ENCODE peak calls at places on chromosomes 11 and 22, in five cellular contexts. S is astrocyte of the cerebellum, Y is fibroblast of lung, H is kidney epithelial cell, M is chondrocyte. F is an unnamed sample.

GRCh38 chr11:29328961-29329441 is 687.8 kb downstream of the KCNA4 start:
- DNase-seq in S (peak), Y (peak), H (no peak), M (no peak), F (peak)

GRCh38 chr11:47997063-47998053 is 17.0 kb downstream of the PTPRJ start:
- DNase-seq in S (no peak), Y (no peak), H (no peak), M (no peak), F (no peak)

GRCh38 chr11:63919267-63920125 is 2.5 kb upstream of the RCOR2 start:
- DNase-seq in S (no peak), Y (no peak), H (no peak), M (no peak), F (no peak)

GRCh38 chr22:29461263-29461662 is 18.8 kb upstream of the NEFH start:
- DNase-seq in S (no peak), Y (no peak), H (no peak), M (peak), F (no peak)

GRCh38 chr11:99822846-99823565 is 802.3 kb downstream of the CNTN5 start:
- DNase-seq in S (no peak), Y (peak), H (no peak), M (no peak), F (no peak)

GRCh38 chr11:58003036-58003435 is 20.6 kb upstream of the OR9Q1 start:
- DNase-seq in S (no peak), Y (no peak), H (no peak), M (no peak), F (no peak)

GRCh38 chr11:71139516-71140205 is 112.7 kb downstream of the SHANK2 start:
- DNase-seq in S (no peak), Y (peak), H (no peak), M (no peak), F (no peak)

GRCh38 chr11:20406484-20406883 is 19.0 kb downstream of the PRMT3 start:
- DNase-seq in S (no peak), Y (no peak), H (no peak), M (no peak), F (no peak)

GRCh38 chr11:69089258-69089657 is 40.5 kb downstream of the TPCN2 start:
- DNase-seq in S (peak), Y (peak), H (no peak), M (no peak), F (no peak)

GRCh38 chr22:44211946-44212930 is 31.5 kb downstream of the PARVG start:
- DNase-seq in S (no peak), Y (no peak), H (no peak), M (no peak), F (no peak)

GRCh38 chr11:18958221-18958910 is 19.2 kb upstream of the MRGPRX1 start:
- DNase-seq in S (no peak), Y (no peak), H (no peak), M (no peak), F (no peak)

GRCh38 chr22:48705159-48705916 is 1122.3 kb downstream of the BRD1 start:
- DNase-seq in S (no peak), Y (no peak), H (no peak), M (peak), F (peak)

GRCh38 chr11:28461338-28461737 is 353.1 kb downstream of the METTL15 start:
- DNase-seq in S (no peak), Y (peak), H (no peak), M (no peak), F (no peak)

GRCh38 chr22:43878079-43878795 is 13.6 kb downstream of the PNPLA5 start:
- DNase-seq in S (no peak), Y (no peak), H (no peak), M (peak), F (no peak)

GRCh38 chr11:73262851-73263495 is 9.2 kb upstream of the P2RY6 start:
- DNase-seq in S (no peak), Y (peak), H (no peak), M (no peak), F (no peak)

GRCh38 chr11:128859563-128860441 is 7.3 kb downstream of the KCNJ1 start:
- DNase-seq in S (no peak), Y (peak), H (no peak), M (no peak), F (no peak)

GRCh38 chr11:120612363-120613263 is 101.1 kb downstream of the GRIK4 start:
- DNase-seq in S (no peak), Y (peak), H (peak), M (no peak), F (no peak)

GRCh38 chr22:48898524-48899377 is 928.9 kb downstream of the BRD1 start:
- DNase-seq in S (no peak), Y (no peak), H (no peak), M (peak), F (peak)

GRCh38 chr22:27962268-27963191 is 43.5 kb upstream of the PITPNB start:
- DNase-seq in S (peak), Y (no peak), H (no peak), M (no peak), F (no peak)

GRCh38 chr11:112439614-112440013 is 179.0 kb upstream of the PLET1 start:
- DNase-seq in S (no peak), Y (no peak), H (no peak), M (no peak), F (no peak)

GRCh38 chr11:112437096-112437495 is 176.4 kb upstream of the PLET1 start:
- DNase-seq in S (no peak), Y (no peak), H (no peak), M (no peak), F (no peak)

GRCh38 chr11:112440518-112440917 is 179.9 kb upstream of the PLET1 start:
- DNase-seq in S (no peak), Y (no peak), H (no peak), M (no peak), F (no peak)
- TF ChIP-seq CTCF in S (no peak), Y (no peak), H (no peak), M (no peak), F (no peak)

DNA sequence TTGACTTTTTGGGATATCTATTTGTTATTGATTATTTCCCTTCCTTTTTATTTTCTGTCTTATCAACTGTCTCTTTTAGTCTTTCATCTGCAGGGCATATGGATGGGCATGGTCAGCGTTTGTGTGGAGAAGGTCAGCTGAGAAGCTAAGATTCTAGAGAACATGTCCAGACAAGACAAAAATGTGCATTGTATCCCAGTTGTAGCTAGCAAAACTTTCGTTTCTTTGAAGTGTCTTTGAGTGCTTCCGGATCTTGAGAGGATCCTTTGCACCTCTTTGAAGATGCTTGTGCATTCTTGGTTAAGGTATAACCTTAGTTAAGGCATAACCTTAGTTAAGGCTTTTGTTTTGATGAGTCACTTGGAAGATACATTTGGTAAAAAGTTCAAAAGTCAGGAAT is 329.9 kb upstream of the LRRC4C start:
- DNase-seq in S (no peak), Y (no peak), H (no peak), M (no peak), F (no peak)
- TF ChIP-seq CTCF in S (no peak), Y (no peak), H (no peak), M (no peak), F (no peak)

GRCh38 chr11:90288207-90288821 is 65.5 kb upstream of the CHORDC1 start:
- DNase-seq in S (peak), Y (peak), H (no peak), M (no peak), F (no peak)
- TF ChIP-seq CTCF in S (peak), Y (peak), H (peak), M (peak), F (peak)

DNA sequence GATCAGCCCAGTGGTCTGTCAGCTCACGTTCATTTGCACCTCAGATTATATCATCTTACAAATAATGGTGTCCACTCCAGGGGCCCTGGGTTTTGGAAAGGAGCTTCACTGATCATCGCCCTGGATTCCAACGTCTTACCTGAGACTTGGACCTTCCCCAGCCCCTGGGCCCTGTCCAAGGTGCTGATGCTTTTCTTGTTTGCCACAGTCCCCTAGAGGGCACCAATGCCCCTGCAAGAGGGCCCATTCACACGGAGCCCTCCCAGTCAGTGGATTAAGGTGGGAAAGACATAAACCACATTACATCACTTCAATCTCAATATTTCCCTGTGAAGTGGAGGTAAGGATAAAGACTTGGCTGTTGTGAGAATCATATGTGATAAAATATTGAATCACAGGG is 167.2 kb downstream of the BUD13 start:
- DNase-seq in S (no peak), Y (peak), H (peak), M (no peak), F (no peak)
- TF ChIP-seq CTCF in S (peak), Y (no peak), H (peak), M (peak), F (peak)

DNA sequence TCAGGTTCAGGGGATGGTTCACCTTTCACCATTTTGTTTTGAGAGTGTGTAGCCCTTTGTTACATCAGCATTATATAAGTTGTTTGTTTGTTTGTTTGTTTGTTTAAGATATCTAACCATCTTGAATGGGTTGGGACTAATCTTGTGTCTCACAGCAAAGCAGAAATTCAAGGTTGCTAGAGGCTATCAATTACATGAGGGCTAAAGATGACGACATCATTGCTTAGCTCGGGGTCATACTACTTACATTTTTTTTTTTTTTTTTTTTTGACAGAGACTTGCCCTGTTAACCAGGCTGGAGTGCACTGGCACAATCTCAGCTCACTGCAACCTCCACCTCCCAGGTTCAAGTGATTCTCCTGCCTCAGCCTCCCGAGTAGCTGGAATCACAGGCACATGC is 87.1 kb upstream of the XKR3 start:
- DNase-seq in S (no peak), Y (no peak), H (no peak), M (no peak), F (no peak)
- TF ChIP-seq CTCF in S (no peak), Y (no peak), H (no peak), M (no peak), F (no peak)

GRCh38 chr11:134019500-134019899 is 49.4 kb upstream of the JAM3 start:
- DNase-seq in S (no peak), Y (no peak), H (no peak), M (no peak), F (no peak)

GRCh38 chr11:134015541-134015940 is 53.3 kb upstream of the JAM3 start:
- DNase-seq in S (no peak), Y (no peak), H (no peak), M (no peak), F (no peak)

GRCh38 chr11:134013518-134013917 is 55.4 kb upstream of the JAM3 start:
- DNase-seq in S (no peak), Y (no peak), H (no peak), M (no peak), F (no peak)

GRCh38 chr11:134017773-134018430 is 51.0 kb upstream of the JAM3 start:
- DNase-seq in S (no peak), Y (no peak), H (no peak), M (no peak), F (no peak)

GRCh38 chr11:134014502-134014901 is 54.4 kb upstream of the JAM3 start:
- DNase-seq in S (no peak), Y (peak), H (no peak), M (no peak), F (no peak)
- TF ChIP-seq CTCF in S (peak), Y (peak), H (peak), M (peak), F (peak)

F was measured in RWPE2.